ENCODE peak calls at places on chromosomes 16 and 17, in four cellular contexts. One of them, this sample, is unnamed.

GRCh38 chr16:73846292-73846849 is 450.2 kb upstream of the PSMD7 start:
- DNase-seq in mesenchymal stem cell: no peak
- DNase-seq in H9: peak; percentile 52
- DNase-seq in IMR-90: no peak
- DNase-seq in this sample: no peak

GRCh38 chr16:64089697-64090096 is 1032.2 kb downstream of the CDH11 start:
- DNase-seq in mesenchymal stem cell: peak; percentile 29
- DNase-seq in IMR-90: peak; percentile 11
- DNase-seq in H9: peak; percentile 30
- DNase-seq in this sample: no peak

GRCh38 chr17:14150604-14151003 is 81.3 kb downstream of the COX10 start:
- DNase-seq in mesenchymal stem cell: peak; percentile 1
- DNase-seq in IMR-90: no peak
- DNase-seq in H9: no peak
- DNase-seq in this sample: no peak

GRCh38 chr17:14201595-14201994 is 35.1 kb downstream of the CDRT15 start:
- DNase-seq in mesenchymal stem cell: no peak
- DNase-seq in H9: no peak
- DNase-seq in IMR-90: no peak
- DNase-seq in this sample: no peak

GRCh38 chr16:87392823-87393679 is 915 bp downstream of the MAP1LC3B start:
- DNase-seq in H9: peak; percentile 50
- DNase-seq in mesenchymal stem cell: peak; percentile 57
- DNase-seq in IMR-90: peak; percentile 47
- DNase-seq in this sample: no peak

GRCh38 chr16:69924777-69925191 is 26.4 kb upstream of the CLEC18A start:
- DNase-seq in H9: no peak
- DNase-seq in mesenchymal stem cell: peak; percentile 50
- DNase-seq in IMR-90: peak; percentile 81
- DNase-seq in this sample: no peak

GRCh38 chr17:38735161-38735997 is 5.2 kb downstream of the CISD3 start:
- DNase-seq in H9: peak; percentile 82
- DNase-seq in IMR-90: no peak
- DNase-seq in mesenchymal stem cell: peak; percentile 45
- DNase-seq in this sample: no peak

GRCh38 chr17:31527606-31528005 is 136.1 kb downstream of the RAB11FIP4 start:
- DNase-seq in H9: no peak
- DNase-seq in IMR-90: peak; percentile 55
- DNase-seq in mesenchymal stem cell: no peak
- DNase-seq in this sample: no peak

GRCh38 chr17:13351046-13351445 is 250.7 kb downstream of the HS3ST3A1 start:
- DNase-seq in H9: no peak
- DNase-seq in mesenchymal stem cell: no peak
- DNase-seq in IMR-90: peak; percentile 69
- DNase-seq in this sample: no peak

GRCh38 chr16:24208710-24209109 is 47.4 kb upstream of the CACNG3 start:
- DNase-seq in mesenchymal stem cell: no peak
- DNase-seq in IMR-90: no peak
- DNase-seq in H9: peak; percentile 55
- DNase-seq in this sample: no peak

GRCh38 chr17:62045109-62045508 is 20.0 kb downstream of the MED13 start:
- DNase-seq in H9: no peak
- DNase-seq in mesenchymal stem cell: no peak
- DNase-seq in IMR-90: no peak
- DNase-seq in this sample: no peak

GRCh38 chr17:61384384-61385090 is 15.1 kb upstream of the TBX2 start:
- DNase-seq in H9: no peak
- DNase-seq in mesenchymal stem cell: no peak
- DNase-seq in IMR-90: no peak
- DNase-seq in this sample: no peak

GRCh38 chr17:7548585-7549400 is at the start of gene TNFSF12:
- DNase-seq in IMR-90: peak; percentile 7
- DNase-seq in H9: peak; percentile 68
- DNase-seq in mesenchymal stem cell: peak; percentile 40
- DNase-seq in this sample: no peak

GRCh38 chr16:27193300-27193990 is 9.9 kb upstream of the KDM8 start:
- DNase-seq in mesenchymal stem cell: no peak
- DNase-seq in H9: no peak
- DNase-seq in IMR-90: no peak
- DNase-seq in this sample: no peak

GRCh38 chr17:63142836-63143235 is 176.8 kb downstream of the TANC2 start:
- DNase-seq in mesenchymal stem cell: no peak
- DNase-seq in IMR-90: no peak
- DNase-seq in H9: no peak
- DNase-seq in this sample: no peak

DNA sequence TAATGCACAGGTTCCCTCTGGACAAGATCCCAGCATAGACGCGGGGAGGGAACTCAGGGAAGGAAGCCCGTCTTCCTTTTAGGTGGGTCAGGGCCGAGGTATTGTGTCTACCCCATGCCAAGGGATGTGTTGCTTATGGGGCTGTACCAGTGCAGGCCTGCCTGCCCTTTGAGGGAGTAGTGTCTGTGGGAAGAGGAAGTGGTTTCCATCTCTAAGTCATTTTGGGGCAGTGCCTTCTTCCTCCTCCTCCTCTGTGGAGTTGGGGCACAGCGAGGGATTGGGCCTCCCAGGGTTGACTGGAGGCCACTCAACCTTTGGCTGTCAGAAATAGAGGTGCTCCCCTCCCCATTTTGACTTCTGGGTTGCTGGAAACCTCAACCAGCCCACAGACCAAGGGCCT is 26.5 kb downstream of the GJD3 start:
- DNase-seq in H9: no peak
- DNase-seq in mesenchymal stem cell: no peak
- DNase-seq in IMR-90: no peak
- DNase-seq in this sample: no peak
- H3K4me1 ChIP-seq in H9: peaks cover 2% of the 10 kb centered on the region
- H3K4me1 ChIP-seq in mesenchymal stem cell: peaks cover 22% of the 10 kb centered on the region
- H3K4me1 ChIP-seq in IMR-90: peaks cover 15% of the 10 kb centered on the region
- H3K4me1 ChIP-seq in this sample: peaks cover 15% of the 10 kb centered on the region

GRCh38 chr16:77219437-77219836 is 20.2 kb downstream of the SYCE1L start:
- DNase-seq in mesenchymal stem cell: no peak
- DNase-seq in IMR-90: no peak
- DNase-seq in H9: no peak
- DNase-seq in this sample: no peak

GRCh38 chr16:77225182-77225581 is 26.0 kb downstream of the SYCE1L start:
- DNase-seq in mesenchymal stem cell: no peak
- DNase-seq in H9: no peak
- DNase-seq in IMR-90: no peak
- DNase-seq in this sample: no peak

GRCh38 chr16:77221482-77221881 is 22.3 kb downstream of the SYCE1L start:
- DNase-seq in IMR-90: peak; percentile 13
- DNase-seq in mesenchymal stem cell: peak; percentile 40
- DNase-seq in H9: no peak
- DNase-seq in this sample: no peak

GRCh38 chr16:77223184-77223583 is 24.0 kb downstream of the SYCE1L start:
- DNase-seq in mesenchymal stem cell: no peak
- DNase-seq in H9: peak; percentile 77
- DNase-seq in IMR-90: no peak
- DNase-seq in this sample: no peak

GRCh38 chr16:77220427-77220826 is 21.2 kb downstream of the SYCE1L start:
- DNase-seq in mesenchymal stem cell: no peak
- DNase-seq in IMR-90: no peak
- DNase-seq in H9: no peak
- DNase-seq in this sample: no peak
- H3K4me1 ChIP-seq in mesenchymal stem cell: no peaks in the 10 kb centered on the region
- H3K4me1 ChIP-seq in IMR-90: peaks cover 2% of the 10 kb centered on the region
- H3K4me1 ChIP-seq in H9: no peaks in the 10 kb centered on the region
- H3K4me1 ChIP-seq in this sample: no peaks in the 10 kb centered on the region

DNA sequence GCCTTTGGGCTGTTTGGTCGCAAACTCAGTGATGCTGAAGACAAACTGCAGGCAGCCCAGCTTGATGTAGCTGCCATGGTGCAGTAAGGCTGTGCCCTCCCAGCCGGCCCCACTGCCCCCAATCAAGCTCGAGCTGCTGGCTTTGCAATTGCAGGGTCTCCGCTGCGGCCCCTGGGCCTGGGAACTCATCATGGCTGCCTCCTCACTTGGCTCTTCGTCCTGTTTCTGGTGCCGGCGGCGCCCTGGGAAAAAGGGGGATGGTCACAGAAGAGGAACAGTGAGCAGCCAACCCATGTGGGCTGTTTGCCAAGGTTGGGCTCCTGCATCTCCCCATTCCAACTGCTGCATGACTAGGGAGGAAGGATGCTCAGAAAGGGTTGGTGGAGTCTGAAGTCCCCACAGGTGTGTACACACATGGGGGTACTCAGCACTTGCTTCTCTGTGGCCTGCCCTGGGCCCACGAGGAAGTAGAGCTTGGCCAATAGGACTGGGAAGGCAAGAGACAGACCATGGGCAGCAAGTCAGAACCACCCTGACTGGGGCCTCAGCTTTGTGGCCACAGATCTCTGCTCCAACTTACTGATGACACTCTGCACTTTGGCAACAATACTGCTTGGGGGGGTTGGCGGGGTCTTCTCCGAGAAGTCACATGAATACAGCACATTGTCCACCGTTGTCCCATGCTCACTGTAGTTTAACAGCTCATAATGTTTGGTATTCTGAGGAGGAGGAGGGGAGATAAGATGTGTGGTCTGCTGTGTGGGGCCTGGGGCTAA is 3.6 kb upstream of the DHRS13 start:
- DNase-seq in IMR-90: no peak
- DNase-seq in H9: no peak
- DNase-seq in mesenchymal stem cell: no peak
- DNase-seq in this sample: no peak
- H3K4me1 ChIP-seq in IMR-90: peaks cover 20% of the 10 kb centered on the region
- H3K4me1 ChIP-seq in H9: peaks cover 5% of the 10 kb centered on the region
- H3K4me1 ChIP-seq in mesenchymal stem cell: peaks cover 7% of the 10 kb centered on the region
- H3K4me1 ChIP-seq in this sample: peaks cover 8% of the 10 kb centered on the region

DNA sequence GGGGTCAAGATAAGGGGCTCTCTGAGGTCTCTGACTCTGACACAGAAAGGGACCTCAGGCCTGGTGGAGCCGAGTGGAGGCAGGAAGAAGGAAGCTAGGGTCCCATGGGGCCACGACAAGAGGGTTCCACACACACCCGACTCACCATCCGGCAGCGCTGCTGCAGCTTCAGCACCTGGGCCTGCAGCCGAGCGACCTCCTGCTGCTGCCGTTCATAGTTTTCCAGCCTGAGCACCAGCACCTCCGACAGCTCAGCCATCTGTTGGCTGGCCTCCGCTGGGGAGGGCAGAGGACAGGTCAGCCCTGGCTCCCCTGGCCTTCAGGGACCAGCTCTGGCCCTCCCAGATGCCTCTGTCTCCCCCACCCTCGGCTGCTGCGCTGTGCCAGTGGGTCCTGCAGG is 6.4 kb downstream of the HAP1 start:
- DNase-seq in IMR-90: no peak
- DNase-seq in mesenchymal stem cell: no peak
- DNase-seq in H9: no peak
- DNase-seq in this sample: no peak
- H3K4me1 ChIP-seq in IMR-90: no peaks in the 10 kb centered on the region
- H3K4me1 ChIP-seq in mesenchymal stem cell: peaks cover 10% of the 10 kb centered on the region
- H3K4me1 ChIP-seq in H9: no peaks in the 10 kb centered on the region
- H3K4me1 ChIP-seq in this sample: no peaks in the 10 kb centered on the region

GRCh38 chr16:645852-646678 is 3.1 kb upstream of the WDR90 start:
- DNase-seq in mesenchymal stem cell: no peak
- DNase-seq in H9: no peak
- DNase-seq in IMR-90: no peak
- DNase-seq in this sample: no peak
- H3K4me1 ChIP-seq in mesenchymal stem cell: peaks cover 64% of the 10 kb centered on the region
- H3K4me1 ChIP-seq in H9: no peaks in the 10 kb centered on the region
- H3K4me1 ChIP-seq in IMR-90: peaks cover 21% of the 10 kb centered on the region
- H3K4me1 ChIP-seq in this sample: no peaks in the 10 kb centered on the region

GRCh38 chr17:43936434-43936833 is 5.8 kb downstream of the PPY start:
- DNase-seq in IMR-90: peak; percentile 39
- DNase-seq in H9: no peak
- DNase-seq in mesenchymal stem cell: no peak
- DNase-seq in this sample: peak; percentile 40
- H3K4me1 ChIP-seq in IMR-90: no peaks in the 10 kb centered on the region
- H3K4me1 ChIP-seq in H9: no peaks in the 10 kb centered on the region
- H3K4me1 ChIP-seq in mesenchymal stem cell: peaks cover 13% of the 10 kb centered on the region
- H3K4me1 ChIP-seq in this sample: no peaks in the 10 kb centered on the region

This sample was measured in foreskin keratinocyte.